ENCODE peak calls at places on chromosomes 6 and 20, in nine cellular contexts. P, V, E, Y, F, U, O, G and D are unnamed samples.
A peak's percentile ranks its signal among the peaks of the same experiment; 100 is the strongest.

GRCh38 chr6:89022747-89023289 is 57.7 kb upstream of the PNRC1 start:
- DNase-seq in P (no peak), V (no peak), E (no peak), Y (no peak), F (no peak), U (no peak), O (peak; percentile 55), G (no peak), D (no peak)

GRCh38 chr20:38076548-38076947 is 43.0 kb downstream of the RPRD1B start:
- DNase-seq in P (no peak), V (no peak), E (no peak), Y (no peak), F (no peak), U (no peak), O (no peak), G (no peak), D (no peak)

GRCh38 chr20:41249781-41250281 is 67.7 kb downstream of the ZHX3 start:
- DNase-seq in P (no peak), V (peak; percentile 21), E (peak; percentile 73), Y (peak; percentile 82), F (peak; percentile 51), U (no peak), O (peak; percentile 34), G (peak; percentile 55), D (peak; percentile 70)

GRCh38 chr20:50918403-50918802 is 12.8 kb downstream of the ADNP start:
- DNase-seq in P (no peak), V (no peak), E (no peak), Y (no peak), F (no peak), U (no peak), O (peak; percentile 13), G (no peak), D (no peak)

GRCh38 chr20:31894980-31895675 is 24.7 kb downstream of the TTLL9 start:
- DNase-seq in P (peak; percentile 82), V (no peak), E (peak; percentile 38), Y (peak; percentile 86), F (no peak), U (no peak), O (peak; percentile 61), G (peak; percentile 73), D (peak; percentile 64)

GRCh38 chr20:1823421-1823892 is 71.8 kb upstream of the SIRPA start:
- DNase-seq in P (no peak), V (no peak), E (no peak), Y (peak; percentile 35), F (no peak), U (no peak), O (no peak), G (no peak), D (no peak)

GRCh38 chr20:43372051-43372450 is 85.6 kb upstream of the SRSF6 start:
- DNase-seq in P (peak; percentile 37), V (no peak), E (no peak), Y (no peak), F (no peak), U (no peak), O (no peak), G (no peak), D (no peak)

GRCh38 chr20:39993737-39994136 is 695.3 kb downstream of the MAFB start:
- DNase-seq in P (no peak), V (no peak), E (no peak), Y (no peak), F (no peak), U (no peak), O (no peak), G (no peak), D (no peak)

GRCh38 chr6:138088307-138088744 is 18.9 kb downstream of the PERP start:
- DNase-seq in P (no peak), V (peak; percentile 53), E (peak; percentile 49), Y (no peak), F (no peak), U (peak; percentile 83), O (peak; percentile 94), G (peak; percentile 42), D (no peak)

GRCh38 chr20:32743237-32744112 is at the start of gene COMMD7:
- DNase-seq in P (peak; percentile 92), V (no peak), E (peak; percentile 90), Y (peak; percentile 80), F (peak; percentile 54), U (no peak), O (peak; percentile 56), G (peak; percentile 50), D (peak; percentile 80)

GRCh38 chr6:34922177-34922663 is 33.2 kb downstream of the ANKS1A start:
- DNase-seq in P (no peak), V (peak; percentile 7), E (no peak), Y (no peak), F (no peak), U (no peak), O (peak; percentile 84), G (peak; percentile 20), D (no peak)

DNA sequence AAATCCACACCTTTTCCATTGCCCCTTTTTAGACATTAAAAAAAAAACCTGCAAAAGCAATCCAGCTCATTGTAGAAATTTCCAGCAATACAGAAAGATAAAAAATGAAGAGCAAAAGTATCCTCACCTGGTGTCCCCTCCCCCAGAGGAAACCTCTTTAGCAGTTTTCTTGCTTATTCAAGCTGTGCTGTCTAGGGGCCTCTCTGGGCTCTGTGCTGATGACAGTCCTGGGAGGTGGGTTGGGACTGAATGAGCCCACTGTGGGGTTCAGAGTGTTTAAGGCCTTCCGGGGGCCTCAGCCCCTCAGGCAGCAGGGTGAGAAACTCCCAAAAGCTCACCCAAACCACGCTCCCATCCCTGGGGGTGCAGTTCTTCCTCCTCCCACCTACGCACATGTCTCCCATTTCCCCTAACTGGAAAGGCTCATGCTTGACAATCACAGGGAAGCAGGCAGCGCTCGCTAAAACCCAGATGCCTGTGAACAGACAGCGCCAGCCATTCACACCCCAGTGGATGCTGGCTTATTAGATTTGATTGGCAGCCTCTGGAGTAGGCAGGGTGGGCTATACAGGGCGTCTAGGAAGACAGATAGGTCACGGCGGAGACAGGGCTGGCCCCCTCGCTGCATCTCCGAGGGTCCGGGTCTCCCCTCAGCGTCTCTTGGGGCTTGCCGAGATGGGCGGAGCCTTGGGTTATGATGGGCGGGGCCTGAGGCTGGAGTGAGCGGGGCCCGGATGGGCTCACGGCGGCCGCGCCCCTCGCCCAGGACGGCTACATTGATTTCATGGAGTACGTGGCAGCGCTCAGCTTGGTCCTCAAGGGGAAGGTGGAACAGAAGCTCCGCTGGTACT is 4.6 kb downstream of the GUCA1A start:
- DNase-seq in P (no peak), V (no peak), E (no peak), Y (no peak), F (no peak), U (no peak), O (no peak), G (no peak), D (peak; percentile 94)
- H3K4me3 ChIP-seq in P (no peak overlapping the region), V (no peak overlapping the region), E (no peak overlapping the region), Y (no peak overlapping the region), F (no peak overlapping the region), U (no peak overlapping the region), O (no peak overlapping the region), G (no peak overlapping the region), D (peak overlapping the region; percentile 57)

DNA sequence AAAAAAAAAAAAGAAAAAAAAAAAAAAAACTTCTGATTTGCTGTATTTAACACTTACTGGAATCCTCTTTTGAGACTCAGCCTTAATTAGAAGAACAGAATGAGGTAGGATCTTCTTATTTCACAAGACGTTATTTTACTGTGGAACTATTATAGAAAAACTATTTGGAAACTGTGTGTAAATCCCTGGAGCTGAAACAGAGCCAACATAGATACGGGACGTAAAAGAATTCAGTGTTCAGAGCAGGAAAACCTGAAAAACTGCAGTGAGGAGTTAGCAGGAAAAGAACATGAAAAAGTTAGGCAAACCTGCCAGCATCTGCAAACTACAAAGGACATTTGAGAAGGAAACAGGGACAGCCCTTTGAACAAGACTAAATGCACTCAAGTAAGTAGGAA is 3.4 kb upstream of the ZNF217 start:
- DNase-seq in P (no peak), V (no peak), E (no peak), Y (no peak), F (no peak), U (no peak), O (peak; percentile 53), G (peak; percentile 53), D (no peak)
- H3K4me3 ChIP-seq in P (no peak overlapping the region), V (no peak overlapping the region), E (no peak overlapping the region), Y (no peak overlapping the region), F (no peak overlapping the region), U (no peak overlapping the region), O (peak overlapping the region; percentile 39), G (peak overlapping the region; percentile 53), D (peak overlapping the region; percentile 0)

DNA sequence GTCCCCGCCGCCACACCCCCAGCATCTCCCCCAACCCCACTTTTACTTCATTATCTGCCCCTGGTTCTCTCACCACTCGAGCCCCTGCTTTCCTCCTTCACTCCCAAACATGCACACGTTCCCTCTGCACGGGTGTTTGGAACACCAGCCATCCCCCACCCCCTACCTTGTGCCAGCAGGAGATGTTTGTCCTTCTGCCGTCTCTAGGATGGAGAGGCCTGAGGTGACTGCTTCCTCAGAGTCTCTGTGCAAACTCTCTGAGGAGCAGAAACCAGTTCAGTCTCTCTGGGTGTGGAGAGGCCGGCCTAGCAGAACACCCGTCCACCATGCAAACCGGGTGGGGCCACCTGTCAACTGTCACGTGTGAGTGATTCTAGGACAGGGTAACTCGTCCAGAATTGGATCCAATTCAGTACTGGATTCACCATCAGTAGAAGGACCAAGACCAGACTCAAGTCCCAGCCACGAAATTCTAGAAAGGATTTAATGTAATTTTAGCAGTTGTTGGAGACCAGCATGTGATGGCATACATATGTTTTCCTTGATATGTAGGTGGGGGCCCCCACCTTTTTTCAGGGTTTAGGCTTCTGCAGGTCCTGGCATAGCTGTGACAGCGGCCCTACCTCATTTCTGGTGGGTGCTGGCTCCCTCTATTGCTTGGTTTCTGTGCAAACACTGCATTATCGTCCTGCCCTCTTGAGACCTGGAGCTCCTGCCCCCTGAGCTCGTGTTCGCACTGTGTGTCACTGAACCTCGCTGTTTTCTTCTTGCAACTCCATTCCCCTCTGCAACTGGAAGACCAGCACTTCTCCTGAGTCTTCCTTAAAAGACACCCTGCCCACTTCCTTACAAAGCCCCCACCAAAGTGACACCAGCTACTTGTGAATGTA is at the start of gene RAET1E:
- DNase-seq in P (peak; percentile 84), V (no peak), E (no peak), Y (no peak), F (no peak), U (no peak), O (peak; percentile 39), G (no peak), D (peak; percentile 67)
- H3K4me3 ChIP-seq in P (no peak within 1 kb of the TSS), V (peak within 1 kb of the TSS; percentile 26), E (no peak within 1 kb of the TSS), Y (peak within 1 kb of the TSS; percentile 30), F (peak within 1 kb of the TSS; percentile 25), U (peak within 1 kb of the TSS; percentile 51), O (peak within 1 kb of the TSS; percentile 19), G (no peak within 1 kb of the TSS), D (no peak within 1 kb of the TSS)

GRCh38 chr20:33842346-33842745 is 31.2 kb downstream of the CHMP4B start:
- DNase-seq in P (no peak), V (no peak), E (no peak), Y (peak; percentile 12), F (no peak), U (no peak), O (no peak), G (no peak), D (peak; percentile 17)

GRCh38 chr20:33843854-33844253 is 32.7 kb downstream of the CHMP4B start:
- DNase-seq in P (no peak), V (no peak), E (no peak), Y (peak; percentile 27), F (no peak), U (no peak), O (no peak), G (no peak), D (peak; percentile 52)

GRCh38 chr20:33839591-33839990 is 28.4 kb downstream of the CHMP4B start:
- DNase-seq in P (no peak), V (no peak), E (no peak), Y (no peak), F (no peak), U (no peak), O (no peak), G (no peak), D (no peak)

GRCh38 chr20:33840759-33841438 is 29.8 kb downstream of the CHMP4B start:
- DNase-seq in P (no peak), V (no peak), E (no peak), Y (no peak), F (no peak), U (no peak), O (no peak), G (no peak), D (peak; percentile 13)

GRCh38 chr20:33841439-33841799 is 30.3 kb downstream of the CHMP4B start:
- DNase-seq in P (no peak), V (no peak), E (no peak), Y (peak; percentile 10), F (no peak), U (no peak), O (no peak), G (no peak), D (no peak)
- H3K4me3 ChIP-seq in P (no peak overlapping the region), V (no peak overlapping the region), E (no peak overlapping the region), Y (no peak overlapping the region), F (no peak overlapping the region), U (no peak overlapping the region), O (no peak overlapping the region), G (no peak overlapping the region), D (no peak overlapping the region)